ENCODE peak calls at places on chromosomes 6 and 20, in six cellular contexts. L, W, O, J, F and V are unnamed samples. For H3K4me1, the result is how much of the 10 kb centered on the place peaks cover.

GRCh38 chr20:58980711-58981563 is at the start of gene NELFCD:
- DNase-seq in J (peak), L (peak), O (peak), W (peak), F (peak), V (peak)

GRCh38 chr6:41676406-41676805 is 38.1 kb downstream of the MDFI start:
- DNase-seq in W (no peak), F (no peak), J (no peak), L (no peak), O (no peak), V (peak)

GRCh38 chr6:52877168-52877567 is 32.3 kb downstream of the GSTA3 start:
- DNase-seq in J (no peak), L (peak), O (no peak), W (no peak), F (no peak), V (no peak)

GRCh38 chr6:82766476-82766875 is 299.2 kb downstream of the UBE3D start:
- DNase-seq in O (no peak), L (no peak), F (no peak), W (no peak), J (no peak), V (no peak)

GRCh38 chr20:17443326-17443858 is 87.8 kb downstream of the BFSP1 start:
- DNase-seq in W (no peak), J (no peak), O (no peak), F (no peak), L (no peak), V (no peak)

GRCh38 chr6:163634514-163635171 is 220.1 kb downstream of the QKI start:
- DNase-seq in W (no peak), L (no peak), F (peak), J (no peak), O (no peak), V (peak)

GRCh38 chr20:51769941-51770615 is 1.9 kb upstream of the ATP9A start:
- DNase-seq in O (no peak), W (no peak), F (no peak), L (no peak), J (no peak), V (no peak)

GRCh38 chr20:19540401-19540800 is 217.7 kb upstream of the RIN2 start:
- DNase-seq in F (no peak), J (no peak), W (no peak), O (peak), L (no peak), V (no peak)

GRCh38 chr20:61118429-61119224 is 133.4 kb upstream of the CDH4 start:
- DNase-seq in O (no peak), J (no peak), W (no peak), L (peak), F (no peak), V (no peak)

GRCh38 chr6:129921169-129921817 is 60.2 kb upstream of the TMEM244 start:
- DNase-seq in J (no peak), W (no peak), L (no peak), F (no peak), O (no peak), V (no peak)

GRCh38 chr6:25138697-25139051 is 140.5 kb upstream of the CARMIL1 start:
- DNase-seq in O (no peak), J (no peak), L (peak), W (no peak), F (no peak), V (no peak)

GRCh38 chr20:58003525-58003924 is 224.9 kb downstream of the ANKRD60 start:
- DNase-seq in W (no peak), L (no peak), O (peak), F (no peak), J (no peak), V (peak)

GRCh38 chr20:45420125-45420524 is 4.2 kb downstream of the PIGT start:
- DNase-seq in W (no peak), O (no peak), L (no peak), F (no peak), J (no peak), V (no peak)

GRCh38 chr20:5039255-5039657 is 37.9 kb upstream of the SLC23A2 start:
- DNase-seq in O (no peak), W (no peak), L (no peak), F (no peak), J (no peak), V (no peak)

GRCh38 chr20:53656653-53657288 is 63.1 kb upstream of the ZNF217 start:
- DNase-seq in L (peak), J (no peak), F (no peak), O (no peak), W (no peak), V (no peak)

GRCh38 chr6:67129780-67130179 is 1422.8 kb upstream of the EYS start:
- DNase-seq in W (no peak), J (no peak), L (no peak), F (no peak), O (no peak), V (no peak)

GRCh38 chr20:1330075-1330830 is 1.3 kb upstream of the SDCBP2 start:
- DNase-seq in L (no peak), W (peak), F (no peak), J (no peak), O (peak), V (peak)

GRCh38 chr20:63265891-63266515 is 6.6 kb upstream of the ARFGAP1 start:
- DNase-seq in O (no peak), W (no peak), F (no peak), L (peak), J (no peak), V (no peak)

GRCh38 chr6:166005401-166005845 is 162.2 kb downstream of the TBXT start:
- DNase-seq in J (no peak), W (peak), L (peak), O (peak), F (no peak), V (peak)

GRCh38 chr6:53906842-53907241 is 112.0 kb downstream of the LRRC1 start:
- DNase-seq in O (peak), W (no peak), L (peak), F (no peak), J (no peak), V (peak)

GRCh38 chr6:90238663-90239542 is 57.7 kb downstream of the BACH2 start:
- DNase-seq in W (no peak), F (no peak), L (no peak), O (no peak), J (no peak), V (no peak)

GRCh38 chr6:84512396-84512795 is 252.0 kb downstream of the TBX18 start:
- DNase-seq in F (no peak), J (no peak), W (no peak), O (no peak), L (peak), V (no peak)

GRCh38 chr6:160261991-160262718 is 3.5 kb upstream of the SLC22A2 start:
- DNase-seq in O (peak), L (no peak), J (no peak), F (peak), W (no peak), V (no peak)

GRCh38 chr6:2818593-2818992 is 23.1 kb downstream of the SERPINB1 start:
- DNase-seq in L (peak), F (no peak), O (no peak), J (no peak), W (no peak), V (no peak)

GRCh38 chr6:157322792-157323113 is 566 bp downstream of the TMEM242 start:
- DNase-seq in J (no peak), F (no peak), W (no peak), L (no peak), O (no peak), V (no peak)

GRCh38 chr6:77619114-77619513 is 33.7 kb upstream of the MEI4 start:
- DNase-seq in J (no peak), W (no peak), O (no peak), L (no peak), F (no peak), V (no peak)

GRCh38 chr6:44254201-44254956 is 2.9 kb downstream of the SLC35B2 start:
- DNase-seq in W (no peak), O (no peak), F (peak), L (no peak), J (peak), V (no peak)

GRCh38 chr6:44255848-44256247 is 1.5 kb downstream of the SLC35B2 start:
- DNase-seq in J (no peak), L (no peak), O (no peak), W (no peak), F (no peak), V (no peak)

GRCh38 chr6:44251576-44252524 is 4.9 kb downstream of the HSP90AB1 start:
- DNase-seq in J (peak), W (no peak), O (no peak), F (no peak), L (no peak), V (no peak)

GRCh38 chr6:44254957-44255808 is 2.1 kb downstream of the SLC35B2 start:
- DNase-seq in W (no peak), F (peak), J (peak), L (no peak), O (no peak), V (no peak)

GRCh38 chr6:44253307-44254101 is 3.8 kb downstream of the SLC35B2 start:
- DNase-seq in J (peak), W (no peak), O (peak), F (peak), L (no peak), V (no peak)
- H3K4me1 ChIP-seq in J (under half), W (half or more), O (under half), F (under half), L (under half), V (under half)

GRCh38 chr6:154166140-154166539 is 127.1 kb downstream of the OPRM1 start:
- DNase-seq in O (no peak), L (no peak), W (no peak), F (no peak), J (no peak), V (no peak)
- TF ChIP-seq CTCF in O (no peak), L (no peak), W (no peak), F (no peak), J (no peak), V (no peak)

DNA sequence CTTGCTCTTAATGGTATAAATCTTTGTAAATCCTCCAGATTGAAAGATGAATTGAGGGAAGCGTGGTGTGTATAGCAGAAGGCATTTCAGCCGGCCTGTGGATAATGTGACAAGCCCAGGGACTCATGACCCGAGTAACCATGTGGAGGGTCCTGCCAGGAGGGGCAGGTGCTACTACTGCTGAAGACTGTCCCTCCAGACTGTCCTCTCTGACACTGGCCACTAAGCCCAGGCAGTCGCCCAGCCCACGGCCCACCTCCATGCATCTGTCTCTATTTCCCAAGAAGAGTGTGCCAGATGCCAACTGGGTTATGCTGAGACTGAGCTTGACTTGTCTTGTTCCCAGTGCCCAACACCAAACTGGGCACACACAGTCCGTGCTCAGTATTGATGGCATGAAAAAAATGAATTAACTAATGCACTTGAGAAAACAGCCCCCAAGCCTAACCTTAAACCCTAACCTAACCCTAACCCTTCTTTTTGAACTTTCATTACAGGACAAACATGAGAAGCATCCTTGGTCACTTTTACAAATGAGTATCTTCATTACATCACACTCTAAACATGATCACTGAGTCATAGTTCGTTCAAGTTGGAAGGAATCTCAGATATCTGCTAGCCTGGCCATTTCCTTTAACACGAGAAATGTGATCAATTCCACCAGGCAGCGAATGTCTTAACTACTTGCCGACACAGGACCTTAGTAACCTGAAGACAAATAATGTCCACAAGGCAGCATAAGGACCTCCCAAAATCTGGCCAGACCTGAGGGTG is 182.2 kb upstream of the RREB1 start:
- DNase-seq in L (peak), J (no peak), F (no peak), W (no peak), O (no peak), V (no peak)
- H3K4me3 ChIP-seq in L (no peak), J (no peak), F (no peak), W (no peak), O (no peak), V (no peak)

DNA sequence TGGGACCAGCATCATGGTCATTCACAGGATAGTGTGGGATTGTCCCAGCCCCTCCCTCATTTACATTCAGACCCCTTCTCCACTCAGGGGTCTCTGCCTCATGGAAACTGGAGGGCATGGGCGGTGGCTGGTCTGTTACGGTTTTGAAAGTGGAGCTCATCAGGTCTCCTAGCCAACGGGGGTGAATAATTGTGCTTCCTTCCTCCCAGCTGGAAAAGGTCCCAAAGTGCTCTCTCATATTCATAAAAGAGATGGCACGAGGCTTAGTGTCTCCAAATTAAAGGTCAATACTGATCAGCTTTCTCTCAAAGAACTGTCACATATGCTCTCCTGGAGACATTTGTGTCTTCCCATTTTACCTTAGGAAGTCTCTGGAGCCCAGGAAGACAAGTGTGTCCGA is 19.9 kb downstream of the JARID2 start:
- DNase-seq in F (no peak), W (no peak), L (no peak), J (no peak), O (no peak), V (no peak)
- H3K4me1 ChIP-seq in F (under half), W (half or more), L (under half), J (under half), O (half or more), V (under half)

GRCh38 chr6:36837686-36838085 is 1.6 kb downstream of the CPNE5 start:
- DNase-seq in W (no peak), L (no peak), J (no peak), O (no peak), F (no peak), V (no peak)

GRCh38 chr6:36840471-36841461 is 1.5 kb upstream of the CPNE5 start:
- DNase-seq in O (peak), J (no peak), F (no peak), L (no peak), W (peak), V (no peak)

GRCh38 chr6:36838896-36839818 is at the start of gene CPNE5:
- DNase-seq in F (no peak), W (peak), O (no peak), L (no peak), J (no peak), V (no peak)

GRCh38 chr6:36841756-36842155 is 2.5 kb upstream of the CPNE5 start:
- DNase-seq in W (no peak), F (no peak), J (no peak), L (no peak), O (no peak), V (no peak)

GRCh38 chr6:36839819-36840379 is 655 bp upstream of the CPNE5 start:
- DNase-seq in W (peak), L (peak), O (no peak), J (peak), F (peak), V (no peak)
- TF ChIP-seq CTCF in W (peak), L (peak), O (no peak), J (no peak), F (peak), V (peak)